ENCODE peak calls at places on chromosome 18, in five cellular contexts. M, Y, L, D and N are unnamed samples.

GRCh38 chr18:6633370-6633769 is 96.1 kb upstream of the ARHGAP28 start:
- DNase-seq in M (no peak), Y (no peak), L (no peak), D (no peak), N (no peak)

GRCh38 chr18:63253428-63254372 is 65.9 kb downstream of the BCL2 start:
- DNase-seq in M (no peak), Y (no peak), L (no peak), D (no peak), N (peak)

GRCh38 chr18:70499218-70499691 is 210.4 kb downstream of the SOCS6 start:
- DNase-seq in M (no peak), Y (no peak), L (no peak), D (no peak), N (no peak)

GRCh38 chr18:25136416-25137132 is 215.4 kb downstream of the ZNF521 start:
- DNase-seq in M (no peak), Y (peak), L (no peak), D (no peak), N (no peak)

GRCh38 chr18:79747156-79747845 is 50.4 kb upstream of the KCNG2 start:
- DNase-seq in M (no peak), Y (no peak), L (no peak), D (no peak), N (no peak)

GRCh38 chr18:27685807-27686412 is 491.0 kb downstream of the CDH2 start:
- DNase-seq in M (peak), Y (no peak), L (no peak), D (no peak), N (no peak)

GRCh38 chr18:44579028-44579692 is 101.5 kb upstream of the SETBP1 start:
- DNase-seq in M (peak), Y (no peak), L (no peak), D (no peak), N (peak)

GRCh38 chr18:57864615-57865121 is 61.6 kb upstream of the ATP8B1 start:
- DNase-seq in M (no peak), Y (no peak), L (no peak), D (no peak), N (no peak)

GRCh38 chr18:77086656-77087390 is 45.8 kb downstream of the MBP start:
- DNase-seq in M (no peak), Y (no peak), L (no peak), D (no peak), N (no peak)